ENCODE peak calls at places on chromosome 7, in nine cellular contexts. A is right lobe of liver, O is lung, H is GM20000, X is sigmoid colon, E is kidney, L is type B pancreatic cell, R is lower lobe of right lung, T is progenitor cell of endocrine pancreas. N is an unnamed sample.

GRCh38 chr7:97480700-97481410 is 251.0 kb upstream of the TAC1 start:
- DNase-seq in T (no peak), X (no peak), A (no peak), L (no peak), H (no peak), E (no peak), R (no peak), O (no peak), N (no peak)

GRCh38 chr7:151628846-151629604 is 109.3 kb upstream of the RHEB start:
- DNase-seq in X (no peak), E (no peak), O (no peak), R (no peak), H (no peak), T (no peak), L (no peak), A (no peak), N (no peak)

GRCh38 chr7:96067321-96067720 is 254.6 kb downstream of the SLC25A13 start:
- DNase-seq in T (no peak), A (no peak), H (no peak), O (no peak), E (no peak), X (no peak), L (no peak), R (no peak), N (no peak)

GRCh38 chr7:81366546-81366945 is 403.3 kb downstream of the HGF start:
- DNase-seq in R (no peak), O (no peak), X (no peak), A (no peak), E (no peak), H (no peak), L (no peak), T (no peak), N (no peak)

GRCh38 chr7:30562909-30563308 is 31.8 kb upstream of the GARS1 start:
- DNase-seq in L (no peak), H (no peak), O (no peak), T (no peak), R (no peak), X (no peak), A (no peak), E (no peak), N (no peak)

GRCh38 chr7:137508437-137509175 is 165.1 kb upstream of the PTN start:
- DNase-seq in R (no peak), T (no peak), X (no peak), A (no peak), E (no peak), H (no peak), O (no peak), L (no peak), N (no peak)

GRCh38 chr7:48154792-48155413 is 16.4 kb upstream of the ABCA13 start:
- DNase-seq in L (no peak), A (no peak), H (peak; percentile 33), E (no peak), X (no peak), T (peak; percentile 24), O (no peak), R (no peak), N (peak; percentile 57)

GRCh38 chr7:12244694-12245093 is 33.6 kb downstream of the TMEM106B start:
- DNase-seq in T (no peak), O (no peak), H (no peak), L (no peak), E (no peak), R (no peak), A (no peak), X (no peak), N (no peak)

GRCh38 chr7:15675379-15675778 is 11.1 kb downstream of the MEOX2 start:
- DNase-seq in E (no peak), L (no peak), H (no peak), X (no peak), R (no peak), A (no peak), O (no peak), T (no peak), N (no peak)

GRCh38 chr7:98051118-98051744 is 55.4 kb upstream of the LMTK2 start:
- DNase-seq in A (no peak), O (no peak), H (peak; percentile 28), R (peak; percentile 48), L (no peak), E (no peak), T (peak; percentile 29), X (no peak), N (peak; percentile 83)

GRCh38 chr7:78018541-78019456 is 220.2 kb downstream of the PHTF2 start:
- DNase-seq in R (peak; percentile 51), H (no peak), L (no peak), T (no peak), A (no peak), X (peak; percentile 77), O (no peak), E (peak; percentile 74), N (peak; percentile 6)
- TF ChIP-seq CTCF in R (no peak), H (no peak), L (peak; percentile 48), T (no peak), A (no peak), X (no peak), O (no peak), E (no peak), N (no peak)

DNA sequence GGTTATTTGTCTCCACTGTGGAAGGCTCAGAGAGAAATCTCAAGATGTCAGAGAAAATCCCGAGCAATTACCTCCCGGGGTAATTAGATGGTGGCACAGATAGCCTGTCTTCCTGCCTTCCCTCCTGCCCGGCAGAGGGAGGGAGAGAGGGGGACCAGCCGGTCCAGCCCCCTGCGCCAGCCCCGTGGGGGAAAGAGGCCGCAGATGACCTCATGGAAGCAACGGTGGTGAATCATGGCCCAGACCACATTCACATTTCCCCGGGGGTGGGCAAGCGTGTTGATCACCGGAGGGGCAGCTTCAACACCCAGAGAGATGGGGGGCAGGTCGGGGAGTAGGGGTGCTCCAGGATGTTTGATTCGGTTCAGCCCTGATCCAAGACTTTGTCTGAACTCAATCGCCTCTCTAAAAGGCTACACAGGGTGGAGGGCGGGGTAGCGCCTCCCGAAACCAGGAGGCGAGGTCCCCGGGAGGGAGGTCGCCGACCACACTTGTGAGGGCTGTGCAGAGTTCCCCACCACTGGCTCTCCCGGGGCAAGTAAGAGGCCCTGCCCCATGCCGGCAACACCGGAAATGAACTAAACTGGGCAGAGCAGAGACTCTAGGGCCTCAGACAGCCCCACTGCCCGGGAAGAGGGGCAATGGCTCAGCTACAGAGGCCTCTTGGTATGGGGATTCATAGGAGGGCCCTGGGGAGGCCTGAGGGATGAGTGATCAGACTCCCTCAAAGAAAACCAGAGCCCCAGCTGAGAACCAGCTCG is 89.1 kb upstream of the MYL10 start:
- DNase-seq in H (no peak), O (peak; percentile 32), L (no peak), R (peak; percentile 53), X (no peak), T (no peak), A (no peak), E (no peak), N (no peak)
- TF ChIP-seq CTCF in H (no peak), O (no peak), L (no peak), R (no peak), X (no peak), T (no peak), A (no peak), E (no peak), N (no peak)

GRCh38 chr7:6579446-6579845 is 2.2 kb downstream of the ZDHHC4 start:
- DNase-seq in O (no peak), T (no peak), A (no peak), H (no peak), R (no peak), L (no peak), X (no peak), E (no peak), N (no peak)
- TF ChIP-seq CTCF in O (no peak), T (peak; percentile 17), A (no peak), H (no peak), R (peak; percentile 11), L (peak; percentile 45), X (no peak), E (no peak), N (peak; percentile 29)

DNA sequence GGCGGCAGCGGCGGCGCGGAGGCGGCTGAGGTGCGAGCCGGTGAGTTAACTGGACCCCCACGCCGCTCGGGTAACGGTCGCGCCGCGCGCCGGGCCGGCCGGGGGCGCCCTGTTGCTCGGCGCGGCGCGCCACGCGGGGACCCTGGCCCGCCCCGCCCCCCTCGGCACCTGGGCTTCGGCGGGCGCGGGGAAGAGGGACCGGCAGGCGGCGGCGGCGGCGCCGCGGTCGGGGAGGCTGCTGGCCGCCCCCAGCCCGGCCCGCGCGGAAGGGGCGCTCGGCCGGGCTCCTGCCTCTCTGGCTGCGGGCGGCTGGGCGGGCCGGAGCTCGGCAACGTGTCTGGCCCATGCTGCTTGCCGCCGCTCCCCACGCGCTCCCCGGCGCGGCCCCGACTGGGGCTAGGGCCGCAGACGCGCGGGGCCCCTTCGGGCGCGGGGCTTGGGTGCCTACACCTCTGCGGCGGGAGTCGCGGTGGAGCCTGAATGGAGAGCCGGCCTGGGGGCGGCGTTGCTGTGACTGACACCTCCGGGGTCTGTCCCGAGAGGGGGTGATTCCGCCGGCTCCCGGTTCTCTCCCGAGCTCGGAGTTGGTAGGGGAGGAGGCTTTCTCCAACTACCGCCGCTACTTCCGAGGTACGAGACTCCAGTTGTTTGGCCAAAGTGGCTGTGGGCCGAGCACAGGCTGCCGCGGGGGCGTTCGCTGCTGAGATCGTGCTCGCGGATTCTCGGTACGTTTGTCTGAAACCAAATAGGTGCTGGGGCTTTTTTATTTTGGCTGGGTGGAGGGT is 494 bp downstream of the PALS2 start:
- DNase-seq in X (peak; percentile 68), T (peak; percentile 50), H (peak; percentile 80), A (peak; percentile 69), E (peak; percentile 83), R (peak; percentile 60), L (peak; percentile 76), O (peak; percentile 42), N (peak; percentile 67)
- TF ChIP-seq CTCF in X (no peak), T (no peak), H (no peak), A (no peak), E (no peak), R (no peak), L (no peak), O (no peak), N (no peak)

GRCh38 chr7:140601566-140602174 is 38.9 kb downstream of the DENND2A start:
- DNase-seq in T (no peak), R (no peak), H (no peak), E (no peak), X (no peak), O (no peak), A (no peak), L (no peak), N (no peak)

GRCh38 chr7:140604076-140604475 is 36.5 kb downstream of the DENND2A start:
- DNase-seq in X (no peak), R (no peak), E (no peak), H (no peak), A (no peak), T (no peak), O (no peak), L (no peak), N (no peak)

GRCh38 chr7:140607441-140607989 is 33.1 kb downstream of the DENND2A start:
- DNase-seq in O (peak; percentile 42), E (peak; percentile 83), R (peak; percentile 54), L (no peak), T (no peak), A (no peak), H (no peak), X (peak; percentile 89), N (no peak)

GRCh38 chr7:140604760-140605159 is 35.9 kb downstream of the DENND2A start:
- DNase-seq in E (no peak), O (no peak), L (no peak), A (no peak), T (no peak), X (no peak), R (no peak), H (no peak), N (no peak)

DNA sequence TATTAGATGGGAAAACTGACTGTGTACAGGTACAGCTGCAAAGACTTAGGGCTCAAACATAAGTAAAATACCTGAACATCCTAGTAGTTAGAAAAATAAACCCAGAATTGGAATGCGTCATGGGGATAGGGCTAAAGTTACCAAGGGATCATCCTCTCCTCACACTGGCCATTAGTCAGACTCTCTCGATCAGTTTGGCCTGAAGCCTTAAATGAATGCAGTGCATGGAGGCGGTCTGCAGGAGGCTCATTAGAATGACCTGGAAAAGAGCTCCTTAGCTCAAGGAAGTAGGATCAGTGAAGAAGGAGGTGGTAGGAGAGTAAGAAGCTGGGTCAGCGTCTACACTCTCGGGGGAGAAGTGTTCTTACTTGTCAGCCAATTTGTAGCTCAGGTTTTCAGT is 35.3 kb downstream of the DENND2A start:
- DNase-seq in R (no peak), X (no peak), A (no peak), E (no peak), H (no peak), L (no peak), O (no peak), T (no peak), N (no peak)
- TF ChIP-seq CTCF in R (no peak), X (no peak), A (no peak), E (no peak), H (no peak), L (no peak), O (no peak), T (no peak), N (no peak)